ENCODE peak calls at places on chromosomes 7 and 10, in eight cellular contexts. W is activated gamma-delta T cell; N is activated T-helper 9 cell treated with anti-CD3 and anti-CD28 coated beads, Interleukin-2, amount 50 U/mL, for 16 hours; R is stimulated activated CD8-positive, alpha-beta memory T cell treated with anti-CD3 and anti-CD28 coated beads, Interleukin-15, amount 100 ng/mL, for 24 hours; E is naive thymus-derived CD8-positive, alpha-beta T cell; X is HCT116; V is stimulated activated CD4-positive, alpha-beta T cell treated with anti-CD3 and anti-CD28 coated beads, Interleukin-2, amount 100 ng/mL, for 48 hours; O is adipocyte. M is an unnamed sample.

GRCh38 chr7:3134715-3135114 is 91.0 kb upstream of the CARD11 start:
- DNase-seq in N (no peak), X (no peak), E (no peak), V (no peak), O (no peak), R (no peak), W (no peak), M (no peak)

GRCh38 chr10:48551796-48552591 is 52.9 kb downstream of the ARHGAP22 start:
- DNase-seq in V (peak), E (no peak), R (no peak), N (no peak), O (peak), W (no peak), X (peak), M (no peak)

GRCh38 chr10:112349521-112350085 is 24.3 kb upstream of the ACSL5 start:
- DNase-seq in R (no peak), V (no peak), W (peak), X (no peak), N (no peak), O (no peak), E (no peak), M (no peak)

GRCh38 chr7:37182011-37182478 is 266.6 kb downstream of the ELMO1 start:
- DNase-seq in R (peak), V (peak), X (peak), N (peak), E (peak), O (peak), W (no peak), M (peak)

GRCh38 chr7:85454904-85455303 is 268.0 kb upstream of the SEMA3D start:
- DNase-seq in W (no peak), X (no peak), V (no peak), R (no peak), N (no peak), E (no peak), O (peak), M (no peak)

GRCh38 chr10:69684020-69684980 is 54.3 kb downstream of the FAM241B start:
- DNase-seq in R (no peak), O (no peak), V (no peak), X (no peak), E (no peak), N (no peak), W (no peak), M (peak)

GRCh38 chr10:74072503-74072902 is 74.6 kb downstream of the VCL start:
- DNase-seq in E (no peak), O (peak), N (no peak), X (peak), V (no peak), W (no peak), R (no peak), M (no peak)

GRCh38 chr10:106919798-106920382 is 244.6 kb downstream of the SORCS1 start:
- DNase-seq in W (no peak), O (no peak), V (no peak), E (no peak), X (no peak), R (no peak), N (no peak), M (no peak)

GRCh38 chr10:21488246-21488953 is 37.1 kb downstream of the SKIDA1 start:
- DNase-seq in E (no peak), X (no peak), V (no peak), W (no peak), N (no peak), O (peak), R (no peak), M (no peak)

GRCh38 chr7:84228526-84228925 is 33.9 kb upstream of the SEMA3A start:
- DNase-seq in R (no peak), N (no peak), X (no peak), W (no peak), V (no peak), E (no peak), O (no peak), M (no peak)

GRCh38 chr7:102260856-102261255 is 25.8 kb upstream of the SH2B2 start:
- DNase-seq in N (no peak), R (no peak), V (no peak), X (no peak), E (no peak), O (peak), W (no peak), M (no peak)

GRCh38 chr7:29538322-29538874 is 25.2 kb upstream of the PRR15 start:
- DNase-seq in O (peak), V (no peak), X (no peak), N (no peak), R (no peak), W (no peak), E (no peak), M (no peak)

GRCh38 chr7:16891338-16891737 is 9.6 kb upstream of the AGR3 start:
- DNase-seq in R (no peak), O (peak), X (peak), V (peak), W (no peak), N (no peak), E (peak), M (no peak)

GRCh38 chr7:12091164-12091563 is 119.9 kb upstream of the TMEM106B start:
- DNase-seq in R (no peak), X (no peak), W (no peak), O (no peak), N (no peak), E (no peak), V (no peak), M (peak)

GRCh38 chr7:89049043-89049442 is 253.5 kb upstream of the TEX47 start:
- DNase-seq in N (no peak), R (no peak), V (no peak), E (no peak), O (no peak), W (no peak), X (no peak), M (no peak)

GRCh38 chr7:64888901-64889685 is 14.0 kb upstream of the ZNF273 start:
- DNase-seq in E (peak), N (no peak), W (no peak), O (peak), X (no peak), R (no peak), V (no peak), M (no peak)

GRCh38 chr10:88525371-88526079 is 57.6 kb downstream of the RNLS start:
- DNase-seq in R (no peak), V (no peak), N (no peak), O (peak), X (peak), E (no peak), W (no peak), M (no peak)

GRCh38 chr10:5469353-5470061 is 29.9 kb downstream of the CALML5 start:
- DNase-seq in W (no peak), O (no peak), R (no peak), X (no peak), E (no peak), V (no peak), N (no peak), M (no peak)

GRCh38 chr10:118903691-118904090 is 125.8 kb upstream of the NANOS1 start:
- DNase-seq in R (no peak), O (no peak), N (no peak), V (no peak), W (no peak), E (no peak), X (no peak), M (no peak)

GRCh38 chr7:51357821-51358220 is 41.2 kb upstream of the COBL start:
- DNase-seq in R (no peak), W (no peak), X (no peak), V (no peak), O (no peak), E (no peak), N (no peak), M (no peak)

GRCh38 chr7:44681645-44682044 is 67.0 kb upstream of the ZMIZ2 start:
- DNase-seq in R (no peak), X (no peak), V (no peak), W (no peak), N (no peak), O (no peak), E (no peak), M (no peak)

GRCh38 chr7:134613623-134614347 is 32.9 kb upstream of the BPGM start:
- DNase-seq in E (no peak), V (no peak), X (no peak), O (peak), W (no peak), R (no peak), N (no peak), M (no peak)

GRCh38 chr10:122053314-122053713 is 64.4 kb downstream of the TACC2 start:
- DNase-seq in N (no peak), V (no peak), O (no peak), E (no peak), W (no peak), R (no peak), X (no peak), M (no peak)

GRCh38 chr7:2698581-2699288 is 10.7 kb downstream of the AMZ1 start:
- DNase-seq in W (no peak), V (peak), X (no peak), N (peak), E (peak), O (no peak), R (peak), M (no peak)

GRCh38 chr7:128217030-128217805 is 23.9 kb upstream of the LEP start:
- DNase-seq in V (no peak), O (peak), W (no peak), X (no peak), R (no peak), E (no peak), N (no peak), M (no peak)

GRCh38 chr7:114921636-114922150 is at the start of gene MDFIC:
- DNase-seq in N (peak), O (no peak), R (no peak), V (no peak), X (no peak), E (no peak), W (no peak), M (peak)

GRCh38 chr10:76558586-76558985 is 1079.0 kb downstream of the KCNMA1 start:
- DNase-seq in R (no peak), E (no peak), X (no peak), O (peak), V (no peak), N (no peak), W (no peak), M (no peak)

GRCh38 chr7:47448971-47449370 is 132.9 kb downstream of the TNS3 start:
- DNase-seq in W (no peak), X (no peak), V (no peak), O (no peak), N (no peak), E (no peak), R (no peak), M (no peak)

GRCh38 chr7:2139004-2139652 is 93.6 kb downstream of the MAD1L1 start:
- DNase-seq in O (no peak), E (no peak), R (no peak), X (no peak), V (no peak), W (no peak), N (no peak), M (no peak)

GRCh38 chr10:93749218-93749799 is 8.4 kb upstream of the LGI1 start:
- DNase-seq in W (no peak), X (no peak), E (no peak), O (no peak), N (no peak), V (no peak), R (no peak), M (no peak)

GRCh38 chr7:44087914-44088838 is 5.8 kb upstream of the POLM start:
- DNase-seq in R (no peak), V (no peak), E (no peak), X (no peak), W (no peak), O (peak), N (no peak), M (no peak)

GRCh38 chr7:157944051-157944450 is 607.2 kb downstream of the DNAJB6 start:
- DNase-seq in V (no peak), E (no peak), N (no peak), R (no peak), W (no peak), X (no peak), O (no peak), M (no peak)

GRCh38 chr7:84548366-84549085 is 353.9 kb upstream of the SEMA3A start:
- DNase-seq in X (no peak), V (no peak), R (no peak), N (no peak), W (no peak), O (peak), E (no peak), M (no peak)

M was measured in breast epithelium.